ENCODE peak calls at places on chromosomes 7 and 10, in four cellular contexts. Y is GM03348, L is neural crest cell, T is progenitor cell of endocrine pancreas. Q is an unnamed sample.

GRCh38 chr7:1015196-1015595 is 29.1 kb upstream of the GPR146 start:
- DNase-seq in Y (no peak), L (no peak), T (no peak), Q (no peak)

GRCh38 chr7:70696139-70696782 is 435.7 kb upstream of the GALNT17 start:
- DNase-seq in Y (no peak), L (no peak), T (no peak), Q (no peak)

GRCh38 chr7:75740846-75741497 is 2.2 kb upstream of the HIP1 start:
- DNase-seq in Y (no peak), L (no peak), T (no peak), Q (no peak)

GRCh38 chr7:90595801-90596683 is at the start of gene CDK14:
- DNase-seq in Y (peak; percentile 91), L (peak; percentile 77), T (peak; percentile 73), Q (peak; percentile 90)

GRCh38 chr10:15636446-15636845 is 83.3 kb downstream of the ITGA8 start:
- DNase-seq in Y (no peak), L (no peak), T (no peak), Q (no peak)

GRCh38 chr10:74674892-74675291 is 151.5 kb upstream of the KAT6B start:
- DNase-seq in Y (no peak), L (no peak), T (no peak), Q (no peak)

GRCh38 chr7:22156205-22156604 is 200.7 kb downstream of the RAPGEF5 start:
- DNase-seq in Y (peak; percentile 61), L (no peak), T (no peak), Q (no peak)

GRCh38 chr7:155391414-155391813 is 66.5 kb upstream of the EN2 start:
- DNase-seq in Y (no peak), L (no peak), T (no peak), Q (no peak)

GRCh38 chr10:67923551-67923950 is 39.1 kb downstream of the SIRT1 start:
- DNase-seq in Y (peak; percentile 35), L (no peak), T (no peak), Q (no peak)

GRCh38 chr7:99380823-99381663 is 6.5 kb downstream of the ARPC1B start:
- DNase-seq in Y (no peak), L (no peak), T (no peak), Q (no peak)

GRCh38 chr10:73876157-73876556 is 1.8 kb upstream of the CAMK2G start:
- DNase-seq in Y (no peak), L (no peak), T (no peak), Q (no peak)

GRCh38 chr10:84348860-84349259 is 20.5 kb downstream of the CCSER2 start:
- DNase-seq in Y (peak; percentile 53), L (no peak), T (no peak), Q (no peak)

GRCh38 chr10:66639351-66639750 is 286.5 kb upstream of the LRRTM3 start:
- DNase-seq in Y (peak; percentile 61), L (no peak), T (no peak), Q (no peak)

Q was measured in type B pancreatic cell.